ENCODE peak calls at places on chromosomes 1 and 21, in six cellular contexts. One of them, this sample, is unnamed.

GRCh38 chr1:243286409-243287127 is 30.7 kb downstream of the SDCCAG8 start:
- DNase-seq in cardiac fibroblast: no peak
- DNase-seq in mucosa of descending colon: no peak
- DNase-seq in gastrocnemius medialis: no peak
- DNase-seq in psoas muscle: no peak
- DNase-seq in CD8-positive, alpha-beta T cell: no peak
- DNase-seq in this sample: no peak

GRCh38 chr1:229907884-229908633 is 159.0 kb upstream of the GALNT2 start:
- DNase-seq in cardiac fibroblast: no peak
- DNase-seq in mucosa of descending colon: no peak
- DNase-seq in gastrocnemius medialis: no peak
- DNase-seq in psoas muscle: no peak
- DNase-seq in CD8-positive, alpha-beta T cell: no peak
- DNase-seq in this sample: no peak

GRCh38 chr1:72111662-72112061 is 170.7 kb downstream of the NEGR1 start:
- DNase-seq in cardiac fibroblast: peak; percentile 3
- DNase-seq in mucosa of descending colon: no peak
- DNase-seq in gastrocnemius medialis: no peak
- DNase-seq in psoas muscle: no peak
- DNase-seq in CD8-positive, alpha-beta T cell: no peak
- DNase-seq in this sample: no peak

GRCh38 chr1:104768466-104768865 is 1018.8 kb downstream of the AMY1C start:
- DNase-seq in cardiac fibroblast: no peak
- DNase-seq in mucosa of descending colon: no peak
- DNase-seq in gastrocnemius medialis: no peak
- DNase-seq in psoas muscle: no peak
- DNase-seq in CD8-positive, alpha-beta T cell: no peak
- DNase-seq in this sample: no peak

GRCh38 chr1:236864996-236865877 is 70.1 kb downstream of the MTR start:
- DNase-seq in cardiac fibroblast: no peak
- DNase-seq in mucosa of descending colon: no peak
- DNase-seq in gastrocnemius medialis: no peak
- DNase-seq in psoas muscle: no peak
- DNase-seq in CD8-positive, alpha-beta T cell: no peak
- DNase-seq in this sample: no peak

GRCh38 chr1:68409426-68409825 is 40.3 kb downstream of the RPE65 start:
- DNase-seq in cardiac fibroblast: no peak
- DNase-seq in mucosa of descending colon: no peak
- DNase-seq in gastrocnemius medialis: no peak
- DNase-seq in psoas muscle: no peak
- DNase-seq in CD8-positive, alpha-beta T cell: no peak
- DNase-seq in this sample: peak; percentile 38

GRCh38 chr1:119774746-119775495 is 6.2 kb upstream of the HMGCS2 start:
- DNase-seq in cardiac fibroblast: no peak
- DNase-seq in mucosa of descending colon: peak; percentile 68
- DNase-seq in gastrocnemius medialis: no peak
- DNase-seq in psoas muscle: no peak
- DNase-seq in CD8-positive, alpha-beta T cell: no peak
- DNase-seq in this sample: no peak

GRCh38 chr1:171803056-171803455 is 21.6 kb downstream of the METTL13 start:
- DNase-seq in cardiac fibroblast: peak; percentile 90
- DNase-seq in mucosa of descending colon: no peak
- DNase-seq in gastrocnemius medialis: no peak
- DNase-seq in psoas muscle: no peak
- DNase-seq in CD8-positive, alpha-beta T cell: no peak
- DNase-seq in this sample: peak; percentile 71

GRCh38 chr21:17848228-17848627 is 29.1 kb upstream of the C21orf91 start:
- DNase-seq in cardiac fibroblast: peak; percentile 84
- DNase-seq in mucosa of descending colon: no peak
- DNase-seq in gastrocnemius medialis: peak; percentile 21
- DNase-seq in psoas muscle: no peak
- DNase-seq in CD8-positive, alpha-beta T cell: no peak
- DNase-seq in this sample: peak; percentile 65

GRCh38 chr21:17461014-17461413 is 51.8 kb upstream of the CXADR start:
- DNase-seq in cardiac fibroblast: peak; percentile 91
- DNase-seq in mucosa of descending colon: no peak
- DNase-seq in gastrocnemius medialis: no peak
- DNase-seq in psoas muscle: no peak
- DNase-seq in CD8-positive, alpha-beta T cell: no peak
- DNase-seq in this sample: peak; percentile 46

GRCh38 chr1:229339520-229339919 is 3.3 kb downstream of the CCSAP start:
- DNase-seq in cardiac fibroblast: no peak
- DNase-seq in mucosa of descending colon: no peak
- DNase-seq in gastrocnemius medialis: no peak
- DNase-seq in psoas muscle: no peak
- DNase-seq in CD8-positive, alpha-beta T cell: no peak
- DNase-seq in this sample: no peak

GRCh38 chr1:76075877-76076276 is 1.3 kb downstream of the ST6GALNAC3 start:
- DNase-seq in cardiac fibroblast: peak; percentile 29
- DNase-seq in mucosa of descending colon: no peak
- DNase-seq in gastrocnemius medialis: no peak
- DNase-seq in psoas muscle: no peak
- DNase-seq in CD8-positive, alpha-beta T cell: no peak
- DNase-seq in this sample: no peak

GRCh38 chr1:12040457-12041051 is 21.3 kb downstream of the MIIP start:
- DNase-seq in cardiac fibroblast: peak; percentile 85
- DNase-seq in mucosa of descending colon: no peak
- DNase-seq in gastrocnemius medialis: no peak
- DNase-seq in psoas muscle: no peak
- DNase-seq in CD8-positive, alpha-beta T cell: no peak
- DNase-seq in this sample: peak; percentile 67

GRCh38 chr1:246152986-246153431 is 354.1 kb downstream of the SMYD3 start:
- DNase-seq in cardiac fibroblast: no peak
- DNase-seq in mucosa of descending colon: no peak
- DNase-seq in gastrocnemius medialis: no peak
- DNase-seq in psoas muscle: no peak
- DNase-seq in CD8-positive, alpha-beta T cell: no peak
- DNase-seq in this sample: no peak

DNA sequence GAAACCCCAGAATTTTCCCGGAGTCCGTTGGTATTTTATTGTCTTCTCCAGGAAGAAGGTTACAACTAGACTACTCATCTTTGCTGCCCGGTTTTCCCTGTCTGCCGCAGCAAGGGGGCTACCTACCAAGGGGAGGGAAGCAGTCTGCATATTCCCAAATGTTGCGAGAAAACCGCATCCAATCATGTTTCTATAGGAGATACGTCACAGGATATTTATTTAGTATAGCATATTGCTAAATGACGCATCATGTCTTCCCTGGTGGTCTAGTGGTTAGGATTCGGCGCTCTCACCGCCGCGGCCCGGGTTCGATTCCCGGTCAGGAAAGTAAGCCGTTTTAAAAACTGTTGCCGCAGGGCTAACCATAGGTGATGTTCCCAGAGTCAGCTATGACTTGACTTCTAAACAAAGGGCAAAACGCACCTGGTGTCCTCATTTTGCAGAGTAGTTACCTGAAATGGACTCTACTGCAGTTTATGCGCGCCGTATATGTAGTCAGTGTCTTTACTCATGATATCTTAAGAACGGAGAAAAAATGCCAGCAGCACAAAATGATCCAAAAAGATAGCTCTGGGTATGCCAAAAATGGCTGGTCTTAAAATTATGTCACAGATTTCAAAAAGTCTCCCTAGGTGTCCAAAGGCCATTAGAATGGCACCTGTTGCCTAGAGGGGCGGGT is 15.2 kb upstream of the ZNF692 start:
- DNase-seq in cardiac fibroblast: no peak
- DNase-seq in mucosa of descending colon: peak; percentile 81
- DNase-seq in gastrocnemius medialis: peak; percentile 71
- DNase-seq in psoas muscle: peak; percentile 87
- DNase-seq in CD8-positive, alpha-beta T cell: peak; percentile 78
- DNase-seq in this sample: peak; percentile 37
- TF ChIP-seq CTCF in cardiac fibroblast: no peak
- TF ChIP-seq CTCF in mucosa of descending colon: no peak
- TF ChIP-seq CTCF in gastrocnemius medialis: no peak
- TF ChIP-seq CTCF in psoas muscle: no peak
- TF ChIP-seq CTCF in CD8-positive, alpha-beta T cell: no peak
- TF ChIP-seq CTCF in this sample: no peak

GRCh38 chr1:65724151-65724550 is 68.5 kb upstream of the PDE4B start:
- DNase-seq in cardiac fibroblast: no peak
- DNase-seq in mucosa of descending colon: no peak
- DNase-seq in gastrocnemius medialis: no peak
- DNase-seq in psoas muscle: no peak
- DNase-seq in CD8-positive, alpha-beta T cell: no peak
- DNase-seq in this sample: no peak
- H3K4me3 ChIP-seq in cardiac fibroblast: no peak overlapping the region
- H3K4me3 ChIP-seq in mucosa of descending colon: no peak overlapping the region
- H3K4me3 ChIP-seq in gastrocnemius medialis: no peak overlapping the region
- H3K4me3 ChIP-seq in psoas muscle: no peak overlapping the region
- H3K4me3 ChIP-seq in CD8-positive, alpha-beta T cell: no peak overlapping the region
- H3K4me3 ChIP-seq in this sample: no peak overlapping the region

GRCh38 chr21:37546299-37546908 is 179.8 kb downstream of the DYRK1A start:
- DNase-seq in cardiac fibroblast: no peak
- DNase-seq in mucosa of descending colon: no peak
- DNase-seq in gastrocnemius medialis: no peak
- DNase-seq in psoas muscle: no peak
- DNase-seq in CD8-positive, alpha-beta T cell: no peak
- DNase-seq in this sample: no peak
- TF ChIP-seq CTCF in cardiac fibroblast: no peak
- TF ChIP-seq CTCF in mucosa of descending colon: no peak
- TF ChIP-seq CTCF in gastrocnemius medialis: no peak
- TF ChIP-seq CTCF in psoas muscle: no peak
- TF ChIP-seq CTCF in CD8-positive, alpha-beta T cell: no peak
- TF ChIP-seq CTCF in this sample: no peak

DNA sequence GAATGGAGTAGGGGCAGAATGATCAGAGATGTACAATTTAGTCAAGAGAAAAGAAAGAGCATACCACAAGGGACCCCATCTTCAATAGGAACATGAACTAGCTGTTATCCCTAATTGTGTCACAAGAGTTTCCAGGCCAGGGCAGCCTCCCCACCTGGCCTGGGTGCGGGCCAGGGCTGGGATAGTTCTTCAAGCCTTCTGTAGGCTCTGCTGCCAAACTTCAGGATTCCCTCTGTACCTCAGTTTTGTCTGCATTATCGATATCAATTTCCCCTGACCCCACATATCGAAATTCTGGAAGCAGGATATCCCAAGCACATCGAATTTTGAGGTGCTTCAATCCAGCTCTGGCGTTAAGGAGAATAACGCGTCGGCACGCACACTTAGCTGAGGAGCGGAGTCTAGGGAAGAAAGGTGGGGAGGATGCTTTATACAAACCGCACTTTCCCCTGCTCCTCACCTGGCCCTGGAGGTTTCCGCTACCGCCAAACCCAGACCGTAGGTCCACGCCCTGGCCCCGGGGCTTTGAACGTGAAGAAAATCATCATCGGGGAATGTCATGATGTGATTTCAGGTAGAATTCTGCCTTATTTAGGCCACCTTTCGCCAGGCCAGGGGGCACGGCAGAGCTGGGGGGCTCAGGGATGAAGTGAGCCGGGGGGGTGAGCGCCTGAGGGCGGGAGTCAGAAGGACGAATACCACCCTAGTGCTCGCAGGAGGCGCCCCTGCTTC is 7.4 kb downstream of the HLX start:
- DNase-seq in cardiac fibroblast: no peak
- DNase-seq in mucosa of descending colon: no peak
- DNase-seq in gastrocnemius medialis: no peak
- DNase-seq in psoas muscle: no peak
- DNase-seq in CD8-positive, alpha-beta T cell: no peak
- DNase-seq in this sample: no peak
- H3K4me3 ChIP-seq in cardiac fibroblast: no peak overlapping the region
- H3K4me3 ChIP-seq in mucosa of descending colon: no peak overlapping the region
- H3K4me3 ChIP-seq in gastrocnemius medialis: no peak overlapping the region
- H3K4me3 ChIP-seq in psoas muscle: no peak overlapping the region
- H3K4me3 ChIP-seq in CD8-positive, alpha-beta T cell: no peak overlapping the region
- H3K4me3 ChIP-seq in this sample: no peak overlapping the region

DNA sequence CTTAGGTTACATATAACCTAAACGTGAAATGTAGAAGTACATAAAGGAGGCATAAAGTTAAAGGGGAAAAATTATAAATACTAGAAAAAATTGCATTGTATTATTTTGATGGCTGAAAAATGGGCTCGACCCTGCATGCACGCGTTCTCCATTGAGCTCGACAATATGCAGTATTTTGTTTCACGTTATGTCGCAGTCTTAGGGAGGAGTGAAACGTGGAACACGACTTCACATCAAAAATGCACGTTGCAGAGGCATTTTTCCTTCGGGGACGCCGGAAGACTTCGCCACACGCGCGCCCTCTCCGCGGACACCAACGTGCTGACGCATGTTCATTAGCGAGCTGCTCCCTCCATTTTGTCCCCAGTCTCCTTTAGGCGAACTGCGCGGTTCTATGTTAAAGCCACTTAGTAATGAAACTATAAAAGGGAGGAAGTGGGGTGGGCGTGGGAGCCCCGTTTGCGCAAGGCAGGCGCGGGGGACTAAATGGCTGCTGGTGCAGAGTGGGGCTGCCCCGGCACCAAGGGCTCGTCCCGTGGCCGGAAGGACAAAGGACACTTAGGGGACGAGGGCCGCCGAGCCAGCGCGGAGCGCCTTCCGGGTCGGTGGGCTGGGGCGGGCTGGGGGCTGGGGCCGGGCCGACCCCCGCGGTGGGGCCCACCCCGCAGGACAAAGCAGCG is 722 bp upstream of the COX20 start:
- DNase-seq in cardiac fibroblast: peak; percentile 93
- DNase-seq in mucosa of descending colon: peak; percentile 94
- DNase-seq in gastrocnemius medialis: peak; percentile 86
- DNase-seq in psoas muscle: no peak
- DNase-seq in CD8-positive, alpha-beta T cell: peak; percentile 83
- DNase-seq in this sample: peak; percentile 72
- TF ChIP-seq CTCF in cardiac fibroblast: no peak
- TF ChIP-seq CTCF in mucosa of descending colon: no peak
- TF ChIP-seq CTCF in gastrocnemius medialis: no peak
- TF ChIP-seq CTCF in psoas muscle: no peak
- TF ChIP-seq CTCF in CD8-positive, alpha-beta T cell: no peak
- TF ChIP-seq CTCF in this sample: no peak

GRCh38 chr1:16251381-16251780 is 14.4 kb upstream of the CPLANE2 start:
- DNase-seq in cardiac fibroblast: no peak
- DNase-seq in mucosa of descending colon: no peak
- DNase-seq in gastrocnemius medialis: no peak
- DNase-seq in psoas muscle: no peak
- DNase-seq in CD8-positive, alpha-beta T cell: no peak
- DNase-seq in this sample: no peak
- H3K4me3 ChIP-seq in cardiac fibroblast: no peak overlapping the region
- H3K4me3 ChIP-seq in mucosa of descending colon: no peak overlapping the region
- H3K4me3 ChIP-seq in gastrocnemius medialis: no peak overlapping the region
- H3K4me3 ChIP-seq in psoas muscle: no peak overlapping the region
- H3K4me3 ChIP-seq in CD8-positive, alpha-beta T cell: no peak overlapping the region
- H3K4me3 ChIP-seq in this sample: no peak overlapping the region

GRCh38 chr1:3023994-3024393 is 2.7 kb downstream of the ACTRT2 start:
- DNase-seq in cardiac fibroblast: no peak
- DNase-seq in mucosa of descending colon: no peak
- DNase-seq in gastrocnemius medialis: no peak
- DNase-seq in psoas muscle: no peak
- DNase-seq in CD8-positive, alpha-beta T cell: no peak
- DNase-seq in this sample: no peak
- TF ChIP-seq CTCF in cardiac fibroblast: peak; percentile 3
- TF ChIP-seq CTCF in mucosa of descending colon: no peak
- TF ChIP-seq CTCF in gastrocnemius medialis: no peak
- TF ChIP-seq CTCF in psoas muscle: no peak
- TF ChIP-seq CTCF in CD8-positive, alpha-beta T cell: no peak
- TF ChIP-seq CTCF in this sample: no peak

DNA sequence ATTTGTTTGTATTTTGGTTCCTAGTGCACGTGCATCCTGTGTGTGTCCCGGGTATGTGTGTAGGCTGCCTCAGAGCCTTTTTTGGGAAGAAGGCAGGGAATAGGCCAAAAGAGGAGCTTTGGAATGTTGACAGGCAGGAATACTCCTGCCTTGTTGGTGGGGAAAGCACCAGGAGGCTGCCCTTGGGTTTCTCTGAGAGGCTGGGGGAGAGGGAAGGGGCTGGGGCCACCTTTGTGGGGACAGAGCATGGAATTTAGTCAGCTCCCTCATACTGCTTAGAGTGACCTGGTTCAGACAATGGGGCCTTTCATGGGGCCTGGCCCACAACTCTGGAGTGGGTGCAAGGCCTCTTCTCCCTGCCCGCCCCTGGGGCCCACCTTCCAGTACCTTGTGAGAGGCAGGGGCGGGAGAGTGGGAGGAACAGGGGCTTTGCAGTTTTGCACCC is 31.3 kb downstream of the ACOT11 start:
- DNase-seq in cardiac fibroblast: no peak
- DNase-seq in mucosa of descending colon: no peak
- DNase-seq in gastrocnemius medialis: no peak
- DNase-seq in psoas muscle: no peak
- DNase-seq in CD8-positive, alpha-beta T cell: no peak
- DNase-seq in this sample: no peak
- H3K4me3 ChIP-seq in cardiac fibroblast: no peak overlapping the region
- H3K4me3 ChIP-seq in mucosa of descending colon: no peak overlapping the region
- H3K4me3 ChIP-seq in gastrocnemius medialis: no peak overlapping the region
- H3K4me3 ChIP-seq in psoas muscle: no peak overlapping the region
- H3K4me3 ChIP-seq in CD8-positive, alpha-beta T cell: no peak overlapping the region
- H3K4me3 ChIP-seq in this sample: no peak overlapping the region

This sample was measured in AG09309.